ENCODE peak calls at places on chromosomes 3 and 15, in eight cellular contexts. One of them, this sample, is unnamed.

GRCh38 chr15:82585072-82585471 is 44.8 kb upstream of the RPS17 start:
- DNase-seq in COR-L47: no peak
- DNase-seq in OCI-M1: peak
- DNase-seq in AG20443: peak
- DNase-seq in AG04450: no peak
- DNase-seq in prostate gland: no peak
- DNase-seq in SW480: no peak
- DNase-seq in iris pigment epithelial cell: peak
- DNase-seq in this sample: no peak

GRCh38 chr15:100934735-100935134 is 15.6 kb downstream of the LRRK1 start:
- DNase-seq in COR-L47: no peak
- DNase-seq in OCI-M1: no peak
- DNase-seq in AG20443: no peak
- DNase-seq in iris pigment epithelial cell: peak
- DNase-seq in AG04450: no peak
- DNase-seq in prostate gland: no peak
- DNase-seq in SW480: peak
- DNase-seq in this sample: no peak

GRCh38 chr3:81440666-81441065 is 320.8 kb downstream of the GBE1 start:
- DNase-seq in AG20443: no peak
- DNase-seq in COR-L47: no peak
- DNase-seq in prostate gland: no peak
- DNase-seq in iris pigment epithelial cell: no peak
- DNase-seq in OCI-M1: no peak
- DNase-seq in AG04450: no peak
- DNase-seq in SW480: no peak
- DNase-seq in this sample: peak

GRCh38 chr3:137174514-137174913 is 216.7 kb downstream of the IL20RB start:
- DNase-seq in OCI-M1: no peak
- DNase-seq in prostate gland: no peak
- DNase-seq in AG04450: no peak
- DNase-seq in iris pigment epithelial cell: no peak
- DNase-seq in AG20443: no peak
- DNase-seq in SW480: no peak
- DNase-seq in COR-L47: no peak
- DNase-seq in this sample: peak

GRCh38 chr3:116059421-116060096 is 385.7 kb downstream of the LSAMP start:
- DNase-seq in OCI-M1: no peak
- DNase-seq in COR-L47: no peak
- DNase-seq in AG04450: peak
- DNase-seq in prostate gland: no peak
- DNase-seq in AG20443: peak
- DNase-seq in SW480: peak
- DNase-seq in iris pigment epithelial cell: peak
- DNase-seq in this sample: peak

GRCh38 chr15:90394074-90394473 is 6.0 kb downstream of the IQGAP1 start:
- DNase-seq in prostate gland: no peak
- DNase-seq in COR-L47: no peak
- DNase-seq in AG04450: no peak
- DNase-seq in iris pigment epithelial cell: no peak
- DNase-seq in SW480: no peak
- DNase-seq in AG20443: no peak
- DNase-seq in OCI-M1: no peak
- DNase-seq in this sample: no peak

GRCh38 chr3:128482857-128483656 is 9.9 kb downstream of the GATA2 start:
- DNase-seq in COR-L47: no peak
- DNase-seq in AG20443: peak
- DNase-seq in iris pigment epithelial cell: peak
- DNase-seq in OCI-M1: peak
- DNase-seq in prostate gland: no peak
- DNase-seq in SW480: no peak
- DNase-seq in AG04450: peak
- DNase-seq in this sample: no peak

GRCh38 chr3:129558772-129559564 is 16.0 kb downstream of the H1-8 start:
- DNase-seq in prostate gland: no peak
- DNase-seq in iris pigment epithelial cell: peak
- DNase-seq in OCI-M1: no peak
- DNase-seq in AG04450: peak
- DNase-seq in COR-L47: no peak
- DNase-seq in SW480: no peak
- DNase-seq in AG20443: peak
- DNase-seq in this sample: no peak

GRCh38 chr3:196735751-196736150 is 3.9 kb upstream of the PAK2 start:
- DNase-seq in COR-L47: no peak
- DNase-seq in prostate gland: no peak
- DNase-seq in AG20443: no peak
- DNase-seq in AG04450: no peak
- DNase-seq in iris pigment epithelial cell: peak
- DNase-seq in SW480: no peak
- DNase-seq in OCI-M1: no peak
- DNase-seq in this sample: no peak

GRCh38 chr15:70762469-70763119 is 764 bp downstream of the UACA start:
- DNase-seq in SW480: peak
- DNase-seq in OCI-M1: peak
- DNase-seq in prostate gland: peak
- DNase-seq in COR-L47: no peak
- DNase-seq in AG04450: no peak
- DNase-seq in iris pigment epithelial cell: peak
- DNase-seq in AG20443: peak
- DNase-seq in this sample: no peak

GRCh38 chr3:40162616-40163015 is 146.9 kb upstream of the EIF1B start:
- DNase-seq in AG04450: no peak
- DNase-seq in SW480: no peak
- DNase-seq in AG20443: no peak
- DNase-seq in prostate gland: no peak
- DNase-seq in COR-L47: no peak
- DNase-seq in iris pigment epithelial cell: no peak
- DNase-seq in OCI-M1: no peak
- DNase-seq in this sample: no peak

GRCh38 chr3:150094150-150094932 is 123.6 kb upstream of the PFN2 start:
- DNase-seq in iris pigment epithelial cell: peak
- DNase-seq in COR-L47: no peak
- DNase-seq in prostate gland: no peak
- DNase-seq in SW480: peak
- DNase-seq in AG20443: no peak
- DNase-seq in AG04450: no peak
- DNase-seq in OCI-M1: no peak
- DNase-seq in this sample: no peak

GRCh38 chr3:85304360-85304964 is 345.7 kb downstream of the CADM2 start:
- DNase-seq in prostate gland: no peak
- DNase-seq in AG20443: no peak
- DNase-seq in iris pigment epithelial cell: no peak
- DNase-seq in AG04450: no peak
- DNase-seq in OCI-M1: no peak
- DNase-seq in COR-L47: no peak
- DNase-seq in SW480: peak
- DNase-seq in this sample: peak

GRCh38 chr15:29139540-29140459 is 129.8 kb downstream of the NSMCE3 start:
- DNase-seq in AG04450: no peak
- DNase-seq in OCI-M1: peak
- DNase-seq in prostate gland: peak
- DNase-seq in iris pigment epithelial cell: peak
- DNase-seq in COR-L47: peak
- DNase-seq in AG20443: peak
- DNase-seq in SW480: peak
- DNase-seq in this sample: peak

GRCh38 chr15:74006774-74007639 is 12.5 kb downstream of the PML start:
- DNase-seq in AG04450: no peak
- DNase-seq in OCI-M1: no peak
- DNase-seq in SW480: no peak
- DNase-seq in iris pigment epithelial cell: no peak
- DNase-seq in AG20443: no peak
- DNase-seq in prostate gland: no peak
- DNase-seq in COR-L47: no peak
- DNase-seq in this sample: no peak

GRCh38 chr3:124780356-124780755 is 50.1 kb downstream of the UMPS start:
- DNase-seq in SW480: no peak
- DNase-seq in OCI-M1: no peak
- DNase-seq in AG04450: no peak
- DNase-seq in COR-L47: no peak
- DNase-seq in iris pigment epithelial cell: peak
- DNase-seq in prostate gland: peak
- DNase-seq in AG20443: peak
- DNase-seq in this sample: peak

GRCh38 chr3:42600958-42601675 is 631 bp downstream of the NKTR start:
- DNase-seq in AG04450: peak
- DNase-seq in prostate gland: peak
- DNase-seq in OCI-M1: peak
- DNase-seq in AG20443: peak
- DNase-seq in COR-L47: no peak
- DNase-seq in iris pigment epithelial cell: peak
- DNase-seq in SW480: peak
- DNase-seq in this sample: peak

GRCh38 chr15:96243701-96244100 is 86.8 kb upstream of the NR2F2 start:
- DNase-seq in SW480: no peak
- DNase-seq in OCI-M1: no peak
- DNase-seq in COR-L47: no peak
- DNase-seq in iris pigment epithelial cell: peak
- DNase-seq in AG20443: no peak
- DNase-seq in prostate gland: no peak
- DNase-seq in AG04450: no peak
- DNase-seq in this sample: no peak

GRCh38 chr3:167863811-167864558 is 128.5 kb downstream of the SERPINI1 start:
- DNase-seq in AG20443: no peak
- DNase-seq in COR-L47: no peak
- DNase-seq in AG04450: no peak
- DNase-seq in prostate gland: no peak
- DNase-seq in SW480: no peak
- DNase-seq in OCI-M1: no peak
- DNase-seq in iris pigment epithelial cell: no peak
- DNase-seq in this sample: peak

GRCh38 chr15:27358751-27359434 is 387.9 kb downstream of the GABRG3 start:
- DNase-seq in OCI-M1: peak
- DNase-seq in AG04450: no peak
- DNase-seq in SW480: no peak
- DNase-seq in AG20443: no peak
- DNase-seq in COR-L47: no peak
- DNase-seq in prostate gland: no peak
- DNase-seq in iris pigment epithelial cell: no peak
- DNase-seq in this sample: no peak

GRCh38 chr15:83504365-83504764 is 57.2 kb downstream of the SH3GL3 start:
- DNase-seq in AG04450: no peak
- DNase-seq in SW480: no peak
- DNase-seq in AG20443: no peak
- DNase-seq in OCI-M1: no peak
- DNase-seq in COR-L47: no peak
- DNase-seq in prostate gland: no peak
- DNase-seq in iris pigment epithelial cell: peak
- DNase-seq in this sample: no peak

GRCh38 chr3:77323616-77324015 is 283.7 kb downstream of the ROBO2 start:
- DNase-seq in iris pigment epithelial cell: no peak
- DNase-seq in AG04450: no peak
- DNase-seq in SW480: no peak
- DNase-seq in COR-L47: no peak
- DNase-seq in AG20443: no peak
- DNase-seq in OCI-M1: no peak
- DNase-seq in prostate gland: no peak
- DNase-seq in this sample: no peak

GRCh38 chr15:84833447-84833846 is 16.3 kb downstream of the ALPK3 start:
- DNase-seq in SW480: no peak
- DNase-seq in OCI-M1: no peak
- DNase-seq in iris pigment epithelial cell: peak
- DNase-seq in AG04450: no peak
- DNase-seq in prostate gland: no peak
- DNase-seq in AG20443: no peak
- DNase-seq in COR-L47: no peak
- DNase-seq in this sample: no peak

GRCh38 chr15:56367156-56367555 is 1.9 kb downstream of the TEX9 start:
- DNase-seq in OCI-M1: peak
- DNase-seq in iris pigment epithelial cell: no peak
- DNase-seq in AG04450: no peak
- DNase-seq in prostate gland: no peak
- DNase-seq in COR-L47: no peak
- DNase-seq in SW480: no peak
- DNase-seq in AG20443: no peak
- DNase-seq in this sample: no peak

GRCh38 chr3:134603480-134603879 is 47.3 kb downstream of the KY start:
- DNase-seq in SW480: no peak
- DNase-seq in COR-L47: no peak
- DNase-seq in iris pigment epithelial cell: no peak
- DNase-seq in OCI-M1: no peak
- DNase-seq in AG04450: no peak
- DNase-seq in prostate gland: no peak
- DNase-seq in AG20443: no peak
- DNase-seq in this sample: no peak

GRCh38 chr3:45055411-45056143 is 29.5 kb downstream of the CLEC3B start:
- DNase-seq in iris pigment epithelial cell: peak
- DNase-seq in AG20443: peak
- DNase-seq in SW480: peak
- DNase-seq in AG04450: peak
- DNase-seq in COR-L47: no peak
- DNase-seq in prostate gland: no peak
- DNase-seq in OCI-M1: peak
- DNase-seq in this sample: no peak

GRCh38 chr3:126433496-126434263 is 39.0 kb downstream of the CFAP100 start:
- DNase-seq in COR-L47: peak
- DNase-seq in AG20443: no peak
- DNase-seq in iris pigment epithelial cell: no peak
- DNase-seq in AG04450: no peak
- DNase-seq in SW480: no peak
- DNase-seq in OCI-M1: no peak
- DNase-seq in prostate gland: no peak
- DNase-seq in this sample: no peak

GRCh38 chr15:77574521-77575202 is 58.0 kb downstream of the LINGO1 start:
- DNase-seq in AG04450: no peak
- DNase-seq in COR-L47: no peak
- DNase-seq in prostate gland: no peak
- DNase-seq in SW480: no peak
- DNase-seq in AG20443: no peak
- DNase-seq in iris pigment epithelial cell: no peak
- DNase-seq in OCI-M1: no peak
- DNase-seq in this sample: no peak

GRCh38 chr3:136249091-136249490 is 1.0 kb upstream of the PCCB start:
- DNase-seq in OCI-M1: no peak
- DNase-seq in prostate gland: no peak
- DNase-seq in AG20443: no peak
- DNase-seq in COR-L47: no peak
- DNase-seq in AG04450: no peak
- DNase-seq in iris pigment epithelial cell: no peak
- DNase-seq in SW480: no peak
- DNase-seq in this sample: no peak

GRCh38 chr3:31305324-31305723 is 227.4 kb upstream of the STT3B start:
- DNase-seq in SW480: no peak
- DNase-seq in AG20443: no peak
- DNase-seq in prostate gland: no peak
- DNase-seq in OCI-M1: no peak
- DNase-seq in COR-L47: peak
- DNase-seq in iris pigment epithelial cell: no peak
- DNase-seq in AG04450: no peak
- DNase-seq in this sample: no peak

GRCh38 chr3:191460360-191460759 is 603 bp upstream of the PYDC2 start:
- DNase-seq in COR-L47: no peak
- DNase-seq in SW480: no peak
- DNase-seq in OCI-M1: no peak
- DNase-seq in AG20443: no peak
- DNase-seq in AG04450: no peak
- DNase-seq in prostate gland: no peak
- DNase-seq in iris pigment epithelial cell: no peak
- DNase-seq in this sample: no peak

GRCh38 chr3:194404365-194405140 is 5.5 kb upstream of the GP5 start:
- DNase-seq in AG20443: peak
- DNase-seq in prostate gland: peak
- DNase-seq in SW480: peak
- DNase-seq in AG04450: no peak
- DNase-seq in COR-L47: peak
- DNase-seq in iris pigment epithelial cell: peak
- DNase-seq in OCI-M1: peak
- DNase-seq in this sample: peak

GRCh38 chr3:11230125-11230524 is 42.1 kb upstream of the ATG7 start:
- DNase-seq in SW480: no peak
- DNase-seq in AG20443: no peak
- DNase-seq in OCI-M1: no peak
- DNase-seq in prostate gland: peak
- DNase-seq in COR-L47: no peak
- DNase-seq in iris pigment epithelial cell: no peak
- DNase-seq in AG04450: no peak
- DNase-seq in this sample: no peak

GRCh38 chr15:25737218-25737643 is 125.9 kb downstream of the ATP10A start:
- DNase-seq in COR-L47: no peak
- DNase-seq in SW480: no peak
- DNase-seq in prostate gland: no peak
- DNase-seq in OCI-M1: no peak
- DNase-seq in AG20443: no peak
- DNase-seq in iris pigment epithelial cell: no peak
- DNase-seq in AG04450: no peak
- DNase-seq in this sample: no peak